ENCODE peak calls at places on chromosome 7, in eight cellular contexts. N, O, R, C, P, Z, T and B are unnamed samples.

GRCh38 chr7:125599387-125599786 is 669.8 kb upstream of the POT1 start:
- DNase-seq in N (no peak), O (no peak), R (no peak), C (no peak), P (no peak), Z (no peak), T (no peak), B (no peak)

GRCh38 chr7:129308047-129308446 is 83.2 kb downstream of the AHCYL2 start:
- DNase-seq in N (no peak), O (no peak), R (no peak), C (no peak), P (no peak), Z (no peak), T (no peak), B (no peak)

GRCh38 chr7:17713584-17713983 is 226.7 kb downstream of the SNX13 start:
- DNase-seq in N (no peak), O (no peak), R (no peak), C (no peak), P (no peak), Z (no peak), T (no peak), B (no peak)

GRCh38 chr7:88040694-88041093 is 106.6 kb downstream of the ADAM22 start:
- DNase-seq in N (no peak), O (peak), R (no peak), C (no peak), P (no peak), Z (no peak), T (no peak), B (no peak)

GRCh38 chr7:133509822-133510221 is 256.9 kb downstream of the EXOC4 start:
- DNase-seq in N (no peak), O (no peak), R (no peak), C (no peak), P (no peak), Z (no peak), T (no peak), B (no peak)

GRCh38 chr7:51226916-51227535 is 89.6 kb downstream of the COBL start:
- DNase-seq in N (no peak), O (no peak), R (no peak), C (no peak), P (no peak), Z (no peak), T (no peak), B (no peak)

GRCh38 chr7:76257973-76258372 is 44.5 kb upstream of the HSPB1 start:
- DNase-seq in N (no peak), O (no peak), R (no peak), C (no peak), P (no peak), Z (no peak), T (no peak), B (peak)

GRCh38 chr7:82050134-82050533 is 280.3 kb upstream of the HGF start:
- DNase-seq in N (no peak), O (peak), R (no peak), C (no peak), P (no peak), Z (no peak), T (no peak), B (no peak)

GRCh38 chr7:130982160-130982638 is 248.2 kb upstream of the KLF14 start:
- DNase-seq in N (no peak), O (peak), R (no peak), C (no peak), P (no peak), Z (no peak), T (peak), B (no peak)

GRCh38 chr7:155495440-155496248 is 37.7 kb downstream of the EN2 start:
- DNase-seq in N (no peak), O (no peak), R (no peak), C (no peak), P (no peak), Z (no peak), T (no peak), B (peak)

GRCh38 chr7:44984478-44984758 is 5.6 kb upstream of the MYO1G start:
- DNase-seq in N (no peak), O (no peak), R (no peak), C (no peak), P (no peak), Z (no peak), T (no peak), B (no peak)

GRCh38 chr7:46939089-46939488 is 642.8 kb downstream of the TNS3 start:
- DNase-seq in N (no peak), O (no peak), R (no peak), C (no peak), P (no peak), Z (no peak), T (no peak), B (no peak)

GRCh38 chr7:129739427-129739826 is 127.9 kb downstream of the NRF1 start:
- DNase-seq in N (no peak), O (peak), R (no peak), C (no peak), P (no peak), Z (no peak), T (no peak), B (no peak)

GRCh38 chr7:127594490-127594889 is 954 bp downstream of the FSCN3 start:
- DNase-seq in N (no peak), O (no peak), R (no peak), C (no peak), P (no peak), Z (peak), T (no peak), B (no peak)

GRCh38 chr7:103902917-103903316 is 86.5 kb downstream of the RELN start:
- DNase-seq in N (no peak), O (no peak), R (no peak), C (no peak), P (no peak), Z (no peak), T (no peak), B (no peak)

GRCh38 chr7:31890198-31890597 is 180.0 kb downstream of the PDE1C start:
- DNase-seq in N (no peak), O (no peak), R (no peak), C (no peak), P (no peak), Z (peak), T (no peak), B (no peak)

GRCh38 chr7:82397846-82398245 is 45.7 kb downstream of the CACNA2D1 start:
- DNase-seq in N (no peak), O (no peak), R (no peak), C (no peak), P (no peak), Z (no peak), T (no peak), B (no peak)

GRCh38 chr7:83814480-83814879 is 165.5 kb upstream of the SEMA3E start:
- DNase-seq in N (no peak), O (no peak), R (no peak), C (no peak), P (no peak), Z (no peak), T (no peak), B (no peak)

GRCh38 chr7:91632234-91632947 is 248.1 kb downstream of the MTERF1 start:
- DNase-seq in N (no peak), O (no peak), R (no peak), C (no peak), P (no peak), Z (no peak), T (no peak), B (no peak)

GRCh38 chr7:116583653-116584052 is 58.8 kb downstream of the CAV1 start:
- DNase-seq in N (no peak), O (no peak), R (no peak), C (no peak), P (peak), Z (no peak), T (no peak), B (no peak)

GRCh38 chr7:47580811-47581331 is 1.0 kb downstream of the TNS3 start:
- DNase-seq in N (no peak), O (peak), R (no peak), C (no peak), P (no peak), Z (peak), T (no peak), B (peak)

GRCh38 chr7:43119371-43120069 is 7.1 kb downstream of the HECW1 start:
- DNase-seq in N (no peak), O (peak), R (no peak), C (no peak), P (no peak), Z (no peak), T (no peak), B (no peak)

GRCh38 chr7:133675510-133676218 is 422.8 kb downstream of the EXOC4 start:
- DNase-seq in N (no peak), O (no peak), R (no peak), C (no peak), P (no peak), Z (no peak), T (no peak), B (no peak)

GRCh38 chr7:94250984-94251383 is 143.7 kb upstream of the COL1A2 start:
- DNase-seq in N (no peak), O (no peak), R (no peak), C (no peak), P (no peak), Z (no peak), T (no peak), B (no peak)

GRCh38 chr7:139523199-139523941 is at the start of gene CLEC2L:
- DNase-seq in N (no peak), O (no peak), R (no peak), C (no peak), P (no peak), Z (no peak), T (peak), B (peak)

GRCh38 chr7:130741336-130741995 is 7.5 kb upstream of the KLF14 start:
- DNase-seq in N (no peak), O (no peak), R (no peak), C (no peak), P (no peak), Z (no peak), T (no peak), B (no peak)

GRCh38 chr7:27053153-27053552 is 42.6 kb downstream of the HOXA1 start:
- DNase-seq in N (no peak), O (no peak), R (peak), C (no peak), P (no peak), Z (no peak), T (peak), B (peak)

GRCh38 chr7:45435846-45436245 is 138.3 kb upstream of the ADCY1 start:
- DNase-seq in N (no peak), O (peak), R (no peak), C (no peak), P (no peak), Z (no peak), T (no peak), B (no peak)

GRCh38 chr7:26061340-26062239 is 90.4 kb upstream of the NFE2L3 start:
- DNase-seq in N (peak), O (peak), R (peak), C (peak), P (peak), Z (peak), T (peak), B (peak)

GRCh38 chr7:191105-192034 is 1.0 kb upstream of the FAM20C start:
- DNase-seq in N (no peak), O (peak), R (no peak), C (no peak), P (no peak), Z (no peak), T (peak), B (peak)

GRCh38 chr7:32154797-32155196 is 84.6 kb upstream of the PDE1C start:
- DNase-seq in N (no peak), O (peak), R (no peak), C (no peak), P (no peak), Z (no peak), T (no peak), B (no peak)

GRCh38 chr7:17682586-17682985 is 257.7 kb downstream of the SNX13 start:
- DNase-seq in N (no peak), O (peak), R (no peak), C (no peak), P (no peak), Z (no peak), T (no peak), B (no peak)

GRCh38 chr7:80232969-80233724 is 98.5 kb downstream of the GNAI1 start:
- DNase-seq in N (no peak), O (no peak), R (no peak), C (no peak), P (no peak), Z (no peak), T (no peak), B (no peak)

GRCh38 chr7:31007634-31008033 is 43.9 kb downstream of the GHRHR start:
- DNase-seq in N (no peak), O (no peak), R (no peak), C (no peak), P (no peak), Z (no peak), T (no peak), B (no peak)

GRCh38 chr7:23175820-23176385 is 5.9 kb upstream of the NUP42 start:
- DNase-seq in N (no peak), O (no peak), R (no peak), C (no peak), P (no peak), Z (no peak), T (no peak), B (no peak)

GRCh38 chr7:80699030-80699638 is 60.7 kb downstream of the CD36 start:
- DNase-seq in N (no peak), O (peak), R (no peak), C (no peak), P (no peak), Z (no peak), T (peak), B (no peak)

GRCh38 chr7:90346326-90347125 is at the start of gene GTPBP10:
- DNase-seq in N (peak), O (peak), R (peak), C (peak), P (peak), Z (peak), T (peak), B (peak)

GRCh38 chr7:148726385-148726784 is 27.7 kb downstream of the CUL1 start:
- DNase-seq in N (no peak), O (no peak), R (no peak), C (no peak), P (no peak), Z (no peak), T (no peak), B (no peak)

GRCh38 chr7:127920787-127921438 is 110.3 kb downstream of the LRRC4 start:
- DNase-seq in N (no peak), O (peak), R (no peak), C (no peak), P (no peak), Z (no peak), T (no peak), B (no peak)

GRCh38 chr7:159137906-159138305 is 6.8 kb downstream of the VIPR2 start:
- DNase-seq in N (no peak), O (no peak), R (peak), C (no peak), P (no peak), Z (no peak), T (no peak), B (peak)